ENCODE peak calls at places on chromosomes 3 and 15, in ten cellular contexts. L is sigmoid colon, A is GM10248, U is GM20000, G is mesothelial cell of epicardium, O is tibial nerve, J is AG09319, W is PC-3, Z is HFFc6, I is cardiac fibroblast. D is an unnamed sample.

GRCh38 chr3:134477938-134478337 is 7.8 kb downstream of the ANAPC13 start:
- DNase-seq in L (no peak), A (no peak), U (no peak), G (no peak), O (no peak), J (no peak), W (no peak), Z (peak; percentile 66), I (no peak), D (no peak)

GRCh38 chr3:195098741-195099525 is 172.0 kb downstream of the XXYLT1 start:
- DNase-seq in L (no peak), A (no peak), U (no peak), G (no peak), O (no peak), J (no peak), W (no peak), Z (no peak), I (no peak), D (no peak)

GRCh38 chr15:66369773-66370651 is 13.5 kb upstream of the TIPIN start:
- DNase-seq in L (no peak), A (peak; percentile 53), U (peak; percentile 52), G (no peak), O (no peak), J (no peak), W (peak; percentile 28), Z (no peak), I (peak; percentile 74), D (no peak)

GRCh38 chr3:190336516-190337189 is 14.4 kb upstream of the CLDN1 start:
- DNase-seq in L (no peak), A (no peak), U (no peak), G (no peak), O (no peak), J (no peak), W (no peak), Z (no peak), I (no peak), D (no peak)

GRCh38 chr15:69357773-69358765 is 56.1 kb upstream of the KIF23 start:
- DNase-seq in L (no peak), A (no peak), U (no peak), G (no peak), O (no peak), J (no peak), W (no peak), Z (no peak), I (peak; percentile 19), D (no peak)

GRCh38 chr15:64653757-64654156 is 121.6 kb downstream of the RBPMS2 start:
- DNase-seq in L (no peak), A (no peak), U (no peak), G (no peak), O (no peak), J (no peak), W (peak; percentile 16), Z (no peak), I (peak; percentile 46), D (no peak)

GRCh38 chr3:170961616-170962400 is 53.4 kb upstream of the EIF5A2 start:
- DNase-seq in L (no peak), A (no peak), U (no peak), G (no peak), O (peak; percentile 42), J (peak; percentile 10), W (peak; percentile 74), Z (peak; percentile 37), I (peak; percentile 77), D (no peak)

GRCh38 chr3:71926242-71926560 is 141.3 kb upstream of the PROK2 start:
- DNase-seq in L (no peak), A (peak; percentile 35), U (peak; percentile 57), G (no peak), O (no peak), J (no peak), W (peak; percentile 74), Z (no peak), I (peak; percentile 28), D (no peak)

GRCh38 chr3:65351753-65352152 is 664.0 kb upstream of the ADAMTS9 start:
- DNase-seq in L (no peak), A (no peak), U (no peak), G (no peak), O (no peak), J (no peak), W (no peak), Z (no peak), I (no peak), D (no peak)

GRCh38 chr3:65352951-65353350 is 665.2 kb upstream of the ADAMTS9 start:
- DNase-seq in L (no peak), A (no peak), U (no peak), G (no peak), O (no peak), J (no peak), W (no peak), Z (no peak), I (peak; percentile 8), D (no peak)

GRCh38 chr3:65354880-65355279 is 667.1 kb upstream of the ADAMTS9 start:
- DNase-seq in L (no peak), A (no peak), U (no peak), G (no peak), O (no peak), J (no peak), W (no peak), Z (no peak), I (no peak), D (no peak)

GRCh38 chr3:65361448-65361847 is 673.6 kb upstream of the ADAMTS9 start:
- DNase-seq in L (no peak), A (no peak), U (no peak), G (no peak), O (no peak), J (no peak), W (no peak), Z (no peak), I (no peak), D (no peak)

DNA sequence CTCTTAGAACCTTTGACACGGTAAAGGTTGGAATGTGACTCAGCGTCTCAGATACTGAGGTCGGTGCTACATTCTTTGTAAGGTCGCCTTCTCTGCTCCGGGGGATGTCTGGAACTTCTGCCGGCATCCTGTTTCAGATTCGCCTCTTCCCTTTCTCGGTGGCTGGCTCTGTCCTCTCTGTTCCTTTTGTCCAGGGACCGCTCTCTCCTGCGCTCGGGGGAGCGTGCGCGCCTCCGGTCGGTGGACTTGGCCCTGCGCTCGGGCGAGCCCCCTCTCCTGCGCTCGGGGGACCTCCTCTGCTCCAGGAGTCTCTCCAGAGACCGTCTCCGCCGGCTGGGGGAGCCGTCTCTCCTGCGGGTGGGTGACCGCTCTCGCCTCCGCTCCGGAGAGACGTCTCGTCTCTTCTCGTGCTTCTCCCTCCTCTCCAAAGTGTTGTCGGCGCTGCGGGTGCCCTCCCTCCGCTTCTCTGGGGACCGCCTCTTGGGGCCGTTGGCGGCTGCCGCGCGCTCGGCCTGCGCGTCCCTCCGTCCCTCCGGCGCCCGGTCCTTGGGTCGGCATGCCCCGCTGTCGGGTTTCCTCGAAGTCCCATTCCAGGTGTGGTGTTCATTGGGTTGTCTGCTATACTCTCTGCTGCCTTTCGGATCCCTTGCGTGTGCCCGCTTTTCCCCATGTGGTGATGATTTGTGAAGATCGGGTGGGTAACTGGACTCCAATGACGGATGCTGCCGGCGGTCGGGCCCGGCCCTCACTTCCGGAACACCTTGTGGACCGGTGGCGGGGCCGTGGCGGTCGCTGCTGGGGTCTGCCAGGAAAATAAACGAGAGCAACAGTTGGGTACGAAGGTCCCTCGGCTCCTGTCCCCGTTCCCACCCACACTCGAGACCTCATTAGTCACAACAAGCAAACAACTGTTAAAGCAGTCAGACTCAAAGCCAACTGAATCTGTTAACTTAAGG is 668.8 kb upstream of the ADAMTS9 start:
- DNase-seq in L (no peak), A (no peak), U (no peak), G (no peak), O (no peak), J (no peak), W (no peak), Z (no peak), I (peak; percentile 20), D (no peak)
- TF ChIP-seq CTCF in L (no peak), A (no peak), U (no peak), G (no peak), O (no peak), J (no peak), W (no peak), Z (peak; percentile 23), I (no peak), D (no peak)

GRCh38 chr3:111902534-111902933 is 43.5 kb downstream of the PHLDB2 start:
- DNase-seq in L (no peak), A (no peak), U (no peak), G (no peak), O (no peak), J (no peak), W (no peak), Z (no peak), I (no peak), D (no peak)

GRCh38 chr3:111907151-111907550 is 48.1 kb downstream of the PHLDB2 start:
- DNase-seq in L (no peak), A (no peak), U (no peak), G (no peak), O (no peak), J (no peak), W (no peak), Z (no peak), I (no peak), D (no peak)

GRCh38 chr3:111906667-111907066 is 47.6 kb downstream of the PHLDB2 start:
- DNase-seq in L (no peak), A (no peak), U (no peak), G (no peak), O (no peak), J (no peak), W (no peak), Z (peak; percentile 68), I (no peak), D (no peak)

GRCh38 chr3:111903067-111903511 is 44.0 kb downstream of the PHLDB2 start:
- DNase-seq in L (no peak), A (no peak), U (no peak), G (no peak), O (no peak), J (no peak), W (peak; percentile 97), Z (peak; percentile 81), I (peak; percentile 96), D (no peak)

DNA sequence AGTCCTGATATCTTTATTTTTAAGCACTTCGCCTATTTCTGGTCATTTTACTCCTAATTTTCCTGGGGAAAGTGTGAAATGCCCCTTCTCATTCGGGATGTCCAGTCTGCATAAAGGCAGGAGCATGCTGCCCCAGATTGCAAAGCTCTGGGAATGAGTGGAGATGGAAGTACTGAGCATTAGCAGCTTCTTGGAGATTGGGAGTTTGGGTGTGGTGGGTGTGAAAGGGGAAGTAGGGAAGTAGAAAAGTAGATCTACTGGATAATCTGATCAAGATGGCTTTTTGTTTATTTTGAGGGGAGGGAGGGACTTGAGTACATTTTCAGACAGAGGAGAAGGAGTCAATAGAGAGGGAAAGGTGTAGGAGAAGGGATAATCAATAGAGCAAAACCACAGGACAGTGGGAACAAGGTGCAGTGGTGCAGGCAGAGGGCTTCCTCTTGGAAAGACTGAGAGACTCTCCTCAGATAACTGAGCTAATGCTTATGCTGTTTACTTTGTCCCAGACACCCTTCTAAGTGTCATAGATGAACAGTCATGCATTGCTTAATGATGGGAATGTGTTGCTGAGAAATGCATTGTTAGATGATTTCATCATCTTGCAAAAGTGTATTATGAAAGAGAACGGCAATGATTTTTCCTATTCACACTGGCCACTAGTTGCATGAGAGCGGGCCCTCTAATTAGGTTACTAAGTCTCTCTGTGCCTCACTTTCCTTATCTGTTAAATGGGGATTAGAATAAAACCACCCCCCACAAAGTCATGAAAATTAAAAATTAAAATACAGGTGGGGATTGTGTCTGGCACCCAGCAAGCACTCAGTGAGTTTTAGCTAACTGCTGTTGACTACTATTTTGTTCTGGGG is 45.5 kb downstream of the PHLDB2 start:
- DNase-seq in L (no peak), A (no peak), U (no peak), G (no peak), O (no peak), J (peak; percentile 70), W (peak; percentile 83), Z (peak; percentile 89), I (peak; percentile 97), D (no peak)
- TF ChIP-seq CTCF in L (no peak), A (no peak), U (no peak), G (no peak), O (no peak), J (no peak), W (no peak), Z (peak; percentile 32), I (peak; percentile 31), D (no peak)

DNA sequence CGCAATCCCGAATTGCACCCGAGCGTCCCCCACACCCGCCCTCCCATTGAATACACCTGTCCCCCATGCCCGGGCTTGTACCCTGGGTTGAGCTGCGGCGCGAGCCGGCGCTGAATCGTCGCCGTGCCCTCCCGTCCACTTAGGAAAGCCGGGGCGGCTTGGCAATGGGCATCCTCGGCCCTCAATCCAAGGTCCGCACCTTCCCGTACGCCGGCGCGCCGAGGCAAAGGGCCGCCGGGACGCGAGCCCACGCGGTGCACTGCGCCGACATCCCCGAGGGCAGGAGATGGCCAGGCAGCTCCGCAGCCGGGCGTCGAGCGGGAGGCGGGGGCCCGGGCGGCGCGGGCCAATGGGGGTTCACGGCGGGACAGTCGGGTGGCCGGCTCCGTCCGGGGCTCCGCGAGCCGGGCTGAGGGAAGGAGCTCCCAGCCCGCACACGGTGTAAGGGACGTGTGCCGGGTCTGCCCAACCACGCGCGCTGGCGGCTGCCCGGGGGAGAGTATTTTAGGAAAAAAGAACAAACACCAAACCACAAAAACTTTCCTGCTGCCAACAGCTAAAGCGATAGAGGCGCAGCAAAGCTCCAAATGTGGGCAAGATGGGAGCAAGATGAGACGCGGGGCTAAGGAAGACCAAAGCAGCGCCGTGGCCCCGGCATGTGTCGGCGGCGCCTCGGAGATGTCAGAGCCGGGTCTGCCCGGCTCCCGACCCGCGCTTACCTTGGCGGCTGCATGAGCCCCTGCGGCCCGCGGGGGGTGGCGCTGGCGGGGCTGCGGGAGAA is 621 bp downstream of the RGMA start:
- DNase-seq in L (peak; percentile 77), A (peak; percentile 32), U (peak; percentile 65), G (no peak), O (no peak), J (no peak), W (no peak), Z (no peak), I (peak; percentile 19), D (no peak)
- TF ChIP-seq CTCF in L (no peak), A (no peak), U (no peak), G (peak; percentile 70), O (no peak), J (no peak), W (peak; percentile 2), Z (peak; percentile 71), I (no peak), D (no peak)

DNA sequence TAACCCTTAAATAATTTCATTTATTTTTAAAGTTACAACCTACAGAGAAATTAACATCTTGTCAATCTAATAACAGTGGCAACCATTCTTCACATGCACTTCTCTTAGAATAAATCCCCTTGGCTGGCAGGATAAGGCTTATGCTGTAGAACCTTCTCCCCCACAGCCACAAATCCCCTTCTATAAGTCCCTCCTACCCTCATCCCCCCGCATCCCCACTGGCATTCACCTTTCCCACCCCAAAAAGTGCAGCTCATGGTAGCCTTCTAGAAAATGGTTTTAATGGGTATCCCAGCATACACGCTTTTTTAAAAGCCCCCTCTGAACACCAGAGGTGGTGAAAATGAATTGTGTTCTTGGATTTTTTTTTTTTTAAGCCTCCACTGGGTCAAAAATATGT is 49.2 kb downstream of the CAPN7 start:
- DNase-seq in L (no peak), A (no peak), U (no peak), G (no peak), O (no peak), J (no peak), W (no peak), Z (no peak), I (no peak), D (no peak)
- TF ChIP-seq CTCF in L (no peak), A (no peak), U (no peak), G (no peak), O (no peak), J (no peak), W (no peak), Z (no peak), I (no peak), D (no peak)

D was measured in GM12864.